ENCODE peak calls at places on chromosomes 2 and 18, in nine cellular contexts. M is A549; X is IMR-90; P is right lobe of liver; Z is right cardiac atrium; L is OCI-LY7; C is CD8-positive, alpha-beta memory T cell; J is endodermal cell; S is CD8-positive, alpha-beta T cell. H is an unnamed sample.

GRCh38 chr2:12717988-12718661 is 1.4 kb downstream of the TRIB2 start:
- DNase-seq in M (no peak), X (peak; percentile 27), P (no peak), Z (peak; percentile 33), L (peak; percentile 41), C (peak; percentile 38), J (peak; percentile 77), S (peak; percentile 44), H (peak; percentile 32)

GRCh38 chr2:222751821-222752719 is 80.6 kb downstream of the MOGAT1 start:
- DNase-seq in M (no peak), X (no peak), P (no peak), Z (no peak), L (no peak), C (peak; percentile 6), J (no peak), S (no peak), H (no peak)

GRCh38 chr2:16741508-16741907 is 75.9 kb upstream of the CYRIA start:
- DNase-seq in M (no peak), X (no peak), P (no peak), Z (no peak), L (no peak), C (no peak), J (no peak), S (no peak), H (no peak)

GRCh38 chr2:188426121-188426520 is 134.4 kb downstream of the GULP1 start:
- DNase-seq in M (no peak), X (no peak), P (no peak), Z (no peak), L (no peak), C (no peak), J (no peak), S (no peak), H (no peak)

GRCh38 chr18:70523035-70523797 is 234.4 kb downstream of the SOCS6 start:
- DNase-seq in M (no peak), X (no peak), P (no peak), Z (no peak), L (no peak), C (no peak), J (no peak), S (no peak), H (no peak)

GRCh38 chr2:206049387-206049786 is 36.6 kb downstream of the INO80D start:
- DNase-seq in M (no peak), X (no peak), P (no peak), Z (no peak), L (no peak), C (no peak), J (no peak), S (no peak), H (no peak)

GRCh38 chr2:241814571-241815476 is 5.8 kb downstream of the NEU4 start:
- DNase-seq in M (no peak), X (no peak), P (peak; percentile 53), Z (peak; percentile 13), L (no peak), C (no peak), J (peak; percentile 44), S (no peak), H (no peak)

GRCh38 chr2:229407170-229407569 is 136.1 kb upstream of the PID1 start:
- DNase-seq in M (peak; percentile 90), X (peak; percentile 74), P (no peak), Z (peak; percentile 61), L (no peak), C (no peak), J (no peak), S (no peak), H (no peak)

GRCh38 chr2:189631849-189632248 is 29.4 kb upstream of the ASNSD1 start:
- DNase-seq in M (peak; percentile 41), X (no peak), P (no peak), Z (no peak), L (no peak), C (no peak), J (no peak), S (no peak), H (no peak)

GRCh38 chr2:174682578-174683391 is 81.5 kb downstream of the CHRNA1 start:
- DNase-seq in M (peak; percentile 64), X (peak; percentile 59), P (peak; percentile 62), Z (peak; percentile 80), L (no peak), C (peak; percentile 79), J (peak; percentile 88), S (peak; percentile 59), H (peak; percentile 73)

GRCh38 chr2:64204006-64204632 is 59.9 kb upstream of the PELI1 start:
- DNase-seq in M (no peak), X (peak; percentile 62), P (peak; percentile 68), Z (peak; percentile 27), L (no peak), C (peak; percentile 17), J (no peak), S (peak; percentile 16), H (no peak)

GRCh38 chr2:38743672-38744398 is 7.3 kb downstream of the SRSF7 start:
- DNase-seq in M (no peak), X (no peak), P (no peak), Z (no peak), L (no peak), C (no peak), J (no peak), S (no peak), H (no peak)

GRCh38 chr2:38741542-38741852 is 9.7 kb downstream of the SRSF7 start:
- DNase-seq in M (no peak), X (no peak), P (no peak), Z (no peak), L (no peak), C (no peak), J (no peak), S (no peak), H (no peak)

GRCh38 chr2:38747007-38747424 is 4.1 kb downstream of the SRSF7 start:
- DNase-seq in M (no peak), X (no peak), P (no peak), Z (no peak), L (no peak), C (no peak), J (no peak), S (no peak), H (peak; percentile 69)

GRCh38 chr2:38742797-38743559 is 8.2 kb downstream of the SRSF7 start:
- DNase-seq in M (no peak), X (no peak), P (no peak), Z (no peak), L (no peak), C (no peak), J (no peak), S (no peak), H (no peak)

GRCh38 chr2:38744399-38744780 is 6.8 kb downstream of the SRSF7 start:
- DNase-seq in M (no peak), X (no peak), P (no peak), Z (no peak), L (no peak), C (no peak), J (no peak), S (no peak), H (no peak)
- H3K4me1 ChIP-seq in M (peaks cover 56% of the 10 kb centered on the region), X (no peaks in the 10 kb centered on the region), P (peaks cover 74% of the 10 kb centered on the region), Z (peaks cover 3% of the 10 kb centered on the region), L (peaks cover 41% of the 10 kb centered on the region), C (peaks cover 59% of the 10 kb centered on the region), J (no peaks in the 10 kb centered on the region), S (peaks cover 52% of the 10 kb centered on the region), H (peaks cover 11% of the 10 kb centered on the region)

GRCh38 chr2:113219092-113219441 is 45.3 kb downstream of the PSD4 start:
- DNase-seq in M (no peak), X (no peak), P (peak; percentile 25), Z (no peak), L (no peak), C (no peak), J (no peak), S (no peak), H (no peak)

GRCh38 chr2:113219525-113219888 is 45.7 kb downstream of the PSD4 start:
- DNase-seq in M (no peak), X (no peak), P (peak; percentile 22), Z (no peak), L (no peak), C (no peak), J (no peak), S (no peak), H (no peak)

GRCh38 chr2:113216891-113217454 is 43.2 kb downstream of the PSD4 start:
- DNase-seq in M (no peak), X (no peak), P (peak; percentile 14), Z (no peak), L (no peak), C (no peak), J (peak; percentile 41), S (no peak), H (no peak)

GRCh38 chr2:113217455-113218282 is 43.9 kb downstream of the PSD4 start:
- DNase-seq in M (peak; percentile 57), X (no peak), P (peak; percentile 51), Z (peak; percentile 54), L (no peak), C (no peak), J (peak; percentile 83), S (no peak), H (no peak)

GRCh38 chr2:113218283-113219091 is 44.7 kb downstream of the PSD4 start:
- DNase-seq in M (peak; percentile 98), X (no peak), P (peak; percentile 91), Z (peak; percentile 52), L (no peak), C (no peak), J (peak; percentile 37), S (no peak), H (no peak)
- H3K4me3 ChIP-seq in M (no peak overlapping the region), X (no peak overlapping the region), P (no peak overlapping the region), Z (no peak overlapping the region), L (no peak overlapping the region), C (no peak overlapping the region), J (no peak overlapping the region), S (no peak overlapping the region), H (no peak overlapping the region)

GRCh38 chr2:238507836-238508235 is 81.1 kb downstream of the ASB1 start:
- DNase-seq in M (no peak), X (no peak), P (no peak), Z (no peak), L (no peak), C (no peak), J (peak; percentile 26), S (no peak), H (no peak)

GRCh38 chr2:238510911-238511613 is 84.3 kb downstream of the ASB1 start:
- DNase-seq in M (no peak), X (no peak), P (no peak), Z (no peak), L (no peak), C (no peak), J (peak; percentile 82), S (no peak), H (no peak)

GRCh38 chr2:238511614-238511950 is 84.9 kb downstream of the ASB1 start:
- DNase-seq in M (no peak), X (no peak), P (no peak), Z (no peak), L (no peak), C (no peak), J (no peak), S (no peak), H (no peak)

GRCh38 chr2:238509151-238509820 is 82.6 kb downstream of the ASB1 start:
- DNase-seq in M (no peak), X (peak; percentile 36), P (no peak), Z (peak; percentile 46), L (no peak), C (no peak), J (peak; percentile 81), S (no peak), H (no peak)

GRCh38 chr2:238509903-238510302 is 83.2 kb downstream of the ASB1 start:
- DNase-seq in M (no peak), X (no peak), P (no peak), Z (no peak), L (no peak), C (no peak), J (no peak), S (no peak), H (no peak)
- H3K4me1 ChIP-seq in M (peaks cover 16% of the 10 kb centered on the region), X (no peaks in the 10 kb centered on the region), P (no peaks in the 10 kb centered on the region), Z (no peaks in the 10 kb centered on the region), L (no peaks in the 10 kb centered on the region), C (no peaks in the 10 kb centered on the region), J (peaks cover 10% of the 10 kb centered on the region), S (no peaks in the 10 kb centered on the region), H (no peaks in the 10 kb centered on the region)

GRCh38 chr2:178072000-178072382 is 586 bp downstream of the PDE11A start:
- DNase-seq in M (no peak), X (no peak), P (no peak), Z (no peak), L (no peak), C (no peak), J (no peak), S (no peak), H (no peak)
- H3K4me3 ChIP-seq in M (peak overlapping the region; percentile 55), X (no peak overlapping the region), P (peak overlapping the region; percentile 41), Z (no peak overlapping the region), L (no peak overlapping the region), C (no peak overlapping the region), J (peak overlapping the region; percentile 81), S (no peak overlapping the region), H (peak overlapping the region; percentile 69)

H was measured in BE2C.